ENCODE peak calls at places on chromosomes 12 and 14, in seven cellular contexts. M, K, Z, H, I, G and T are unnamed samples.

GRCh38 chr14:102848830-102849521 is 71.7 kb downstream of the TRAF3 start:
- DNase-seq in G (no peak), Z (no peak), I (peak), M (peak), H (no peak), K (no peak), T (no peak)

GRCh38 chr12:48182659-48183058 is 785 bp upstream of the CCDC184 start:
- DNase-seq in K (no peak), G (no peak), I (no peak), H (no peak), Z (no peak), M (no peak), T (no peak)

GRCh38 chr12:113248046-113248825 is 27.0 kb downstream of the TPCN1 start:
- DNase-seq in K (no peak), Z (no peak), I (no peak), M (no peak), H (no peak), G (no peak), T (no peak)

GRCh38 chr12:32884962-32885361 is 11.6 kb downstream of the PKP2 start:
- DNase-seq in G (no peak), K (no peak), H (no peak), I (no peak), M (no peak), Z (no peak), T (no peak)

GRCh38 chr12:110591508-110592051 is 8.5 kb upstream of the PPTC7 start:
- DNase-seq in K (peak), G (no peak), H (no peak), Z (no peak), M (no peak), I (no peak), T (no peak)

GRCh38 chr12:70637286-70637685 is at the start of gene PTPRB:
- DNase-seq in K (no peak), Z (no peak), G (no peak), M (no peak), H (no peak), I (no peak), T (no peak)

GRCh38 chr14:106490442-106490841 is 964.1 kb downstream of the TMEM121 start:
- DNase-seq in G (no peak), I (no peak), Z (no peak), M (no peak), H (no peak), K (no peak), T (no peak)

GRCh38 chr14:23125933-23126524 is 7.0 kb upstream of the CEBPE start:
- DNase-seq in G (no peak), M (no peak), K (no peak), H (no peak), Z (no peak), I (peak), T (no peak)

GRCh38 chr12:53219956-53220856 is 11.8 kb downstream of the RARG start:
- DNase-seq in Z (peak), K (peak), M (peak), H (no peak), G (no peak), I (peak), T (peak)

GRCh38 chr12:6192604-6193380 is 7.4 kb upstream of the CD9 start:
- DNase-seq in G (no peak), K (no peak), Z (no peak), M (no peak), H (no peak), I (no peak), T (no peak)

GRCh38 chr12:49885118-49885517 is 18.6 kb downstream of the FAIM2 start:
- DNase-seq in G (no peak), I (no peak), Z (no peak), H (no peak), M (no peak), K (no peak), T (no peak)

GRCh38 chr14:58637391-58638230 is at the start of gene DACT1:
- DNase-seq in H (no peak), I (peak), K (no peak), Z (no peak), G (no peak), M (peak), T (no peak)
- TF ChIP-seq SIN3A in H (no peak), I (no peak), K (no peak), Z (no peak), G (no peak), M (peak), T (no peak)

GRCh38 chr14:65282909-65283253 is 129.6 kb upstream of the FUT8 start:
- DNase-seq in H (no peak), M (no peak), G (no peak), I (no peak), Z (no peak), K (no peak), T (no peak)
- TF ChIP-seq POLR2AphosphoS5 in H (no peak), M (no peak), G (no peak), I (no peak), Z (no peak), K (no peak), T (no peak)

GRCh38 chr14:100738704-100739131 is 12.0 kb downstream of the DLK1 start:
- DNase-seq in G (no peak), H (no peak), M (peak), I (no peak), K (no peak), Z (no peak), T (no peak)
- TF ChIP-seq SIN3A in G (no peak), H (no peak), M (no peak), I (no peak), K (no peak), Z (no peak), T (no peak)

GRCh38 chr12:2074792-2075191 is 22.0 kb downstream of the CACNA1C start:
- DNase-seq in Z (no peak), K (no peak), G (no peak), I (no peak), M (no peak), H (no peak), T (no peak)
- TF ChIP-seq POLR2AphosphoS5 in Z (no peak), K (no peak), G (no peak), I (no peak), M (no peak), H (no peak), T (no peak)